ENCODE peak calls at places on chromosomes 1 and 21, in four cellular contexts. E is neural crest cell, F is lower lobe of right lung, W is RWPE1. Y is an unnamed sample.

GRCh38 chr1:69739181-69739580 is 171.5 kb downstream of the LRRC7 start:
- DNase-seq in W (no peak), F (no peak), E (no peak), Y (no peak)

GRCh38 chr1:173903827-173904226 is 13.3 kb downstream of the SERPINC1 start:
- DNase-seq in E (no peak), F (no peak), W (no peak), Y (no peak)

GRCh38 chr21:43303240-43304178 is 123.4 kb downstream of the SIK1 start:
- DNase-seq in W (no peak), F (no peak), E (no peak), Y (peak; percentile 66)

GRCh38 chr1:85366391-85366790 is 90.0 kb upstream of the BCL10 start:
- DNase-seq in E (no peak), W (peak; percentile 62), F (no peak), Y (no peak)

GRCh38 chr1:20483833-20484525 is 2.0 kb downstream of the CAMK2N1 start:
- DNase-seq in E (peak; percentile 42), W (no peak), F (no peak), Y (no peak)

GRCh38 chr1:66564250-66564649 is 30.3 kb downstream of the SGIP1 start:
- DNase-seq in W (peak; percentile 83), E (no peak), F (no peak), Y (no peak)

GRCh38 chr1:160907976-160908375 is 23.0 kb upstream of the ITLN1 start:
- DNase-seq in E (no peak), W (no peak), F (no peak), Y (no peak)

GRCh38 chr1:96987186-96987703 is 265.7 kb downstream of the PTBP2 start:
- DNase-seq in W (no peak), F (no peak), E (no peak), Y (no peak)

GRCh38 chr1:205199090-205199930 is 12.2 kb downstream of the DSTYK start:
- DNase-seq in W (no peak), F (no peak), E (no peak), Y (no peak)

GRCh38 chr1:89633103-89633744 is at the start of gene LRRC8C:
- DNase-seq in E (peak; percentile 44), W (peak; percentile 54), F (peak; percentile 77), Y (peak; percentile 94)
- TF ChIP-seq CTCF in E (peak; percentile 6), W (peak; percentile 14), F (no peak), Y (no peak)

GRCh38 chr1:154864189-154864985 is 5.7 kb downstream of the KCNN3 start:
- DNase-seq in W (no peak), E (no peak), F (no peak), Y (no peak)

GRCh38 chr1:154861607-154862094 is 8.4 kb downstream of the KCNN3 start:
- DNase-seq in F (no peak), W (no peak), E (no peak), Y (no peak)

GRCh38 chr1:154862927-154863701 is 7.0 kb downstream of the KCNN3 start:
- DNase-seq in F (no peak), E (no peak), W (no peak), Y (no peak)

GRCh38 chr1:154865442-154866256 is 4.4 kb downstream of the KCNN3 start:
- DNase-seq in E (no peak), W (no peak), F (no peak), Y (no peak)

GRCh38 chr1:154863702-154864174 is 6.3 kb downstream of the KCNN3 start:
- DNase-seq in W (peak; percentile 47), E (peak; percentile 52), F (no peak), Y (no peak)
- TF ChIP-seq CTCF in W (peak; percentile 32), E (peak; percentile 76), F (peak; percentile 57), Y (peak; percentile 74)

DNA sequence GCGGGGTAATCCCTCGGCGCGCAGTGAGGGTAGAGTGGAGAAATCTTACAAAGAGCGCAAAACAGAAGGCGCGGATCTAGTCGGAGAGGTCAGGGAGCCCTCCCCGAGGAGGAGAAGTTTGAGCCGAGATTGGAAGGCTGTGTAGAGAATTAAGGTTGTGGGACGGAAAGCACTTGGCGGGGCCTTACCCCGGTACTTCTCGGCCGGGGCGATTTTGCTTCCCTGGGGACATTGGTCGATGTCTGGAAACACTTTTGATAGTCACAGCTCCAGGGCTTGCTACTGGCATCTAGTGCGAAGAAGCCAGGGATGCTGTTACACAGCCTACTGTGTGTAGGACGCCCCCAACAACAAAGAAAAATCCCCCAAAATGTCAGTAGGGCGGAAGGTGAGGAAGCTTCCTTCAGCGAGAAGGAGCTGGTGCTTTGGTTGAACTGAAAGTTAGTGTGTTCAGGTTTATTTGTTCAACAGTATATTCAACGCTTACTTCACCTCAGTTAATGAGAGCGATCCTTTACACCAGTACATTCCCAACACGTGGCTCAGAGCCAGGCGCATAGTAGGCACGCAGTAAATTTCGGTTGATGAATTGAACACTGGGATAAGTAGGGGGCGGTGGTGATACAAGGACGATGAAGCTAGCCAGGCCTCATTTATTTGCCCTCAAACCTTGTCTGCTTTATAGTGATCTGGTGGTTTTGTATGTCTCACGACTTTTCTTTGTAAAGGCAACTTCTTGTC is 814 bp downstream of the CEP85 start:
- DNase-seq in W (peak; percentile 45), E (no peak), F (no peak), Y (no peak)
- TF ChIP-seq CTCF in W (no peak), E (no peak), F (no peak), Y (no peak)

GRCh38 chr1:163820190-163820589 is 498.4 kb downstream of the NUF2 start:
- DNase-seq in E (no peak), W (no peak), F (no peak), Y (no peak)

GRCh38 chr1:163822933-163823511 is 501.3 kb downstream of the NUF2 start:
- DNase-seq in F (no peak), E (no peak), W (no peak), Y (no peak)

GRCh38 chr1:163821679-163822078 is 499.9 kb downstream of the NUF2 start:
- DNase-seq in E (no peak), F (no peak), W (no peak), Y (no peak)

GRCh38 chr1:163824006-163824405 is 502.3 kb downstream of the NUF2 start:
- DNase-seq in E (no peak), F (no peak), W (peak; percentile 8), Y (no peak)

DNA sequence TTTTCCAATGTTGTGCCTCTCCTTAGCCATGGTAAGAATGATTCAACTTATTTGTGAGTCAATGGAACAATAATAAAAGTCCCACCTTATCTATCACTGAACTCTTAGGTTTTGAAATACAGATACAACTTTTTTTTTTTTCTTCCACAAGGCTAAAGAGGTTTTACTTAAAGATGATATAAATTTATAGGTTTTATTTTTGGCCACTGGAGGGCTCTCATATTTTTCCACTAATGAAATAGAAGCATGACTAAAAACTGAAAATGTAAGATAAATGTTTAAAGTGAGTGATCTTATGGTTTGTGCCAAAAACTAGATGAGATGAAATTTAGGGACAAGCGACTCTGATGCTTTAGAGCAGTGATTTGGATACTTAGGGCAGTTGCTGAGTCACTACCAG is 499.0 kb downstream of the NUF2 start:
- DNase-seq in E (no peak), F (no peak), W (no peak), Y (no peak)
- TF ChIP-seq CTCF in E (peak; percentile 51), F (peak; percentile 7), W (peak; percentile 18), Y (no peak)

GRCh38 chr1:18940303-18941020 is 16.0 kb downstream of the IFFO2 start:
- DNase-seq in E (no peak), F (no peak), W (no peak), Y (no peak)
- TF ChIP-seq CTCF in E (no peak), F (no peak), W (no peak), Y (no peak)

GRCh38 chr1:243345205-243345604 is 89.4 kb downstream of the SDCCAG8 start:
- DNase-seq in E (no peak), F (no peak), W (no peak), Y (no peak)
- TF ChIP-seq CTCF in E (peak; percentile 27), F (no peak), W (no peak), Y (no peak)

DNA sequence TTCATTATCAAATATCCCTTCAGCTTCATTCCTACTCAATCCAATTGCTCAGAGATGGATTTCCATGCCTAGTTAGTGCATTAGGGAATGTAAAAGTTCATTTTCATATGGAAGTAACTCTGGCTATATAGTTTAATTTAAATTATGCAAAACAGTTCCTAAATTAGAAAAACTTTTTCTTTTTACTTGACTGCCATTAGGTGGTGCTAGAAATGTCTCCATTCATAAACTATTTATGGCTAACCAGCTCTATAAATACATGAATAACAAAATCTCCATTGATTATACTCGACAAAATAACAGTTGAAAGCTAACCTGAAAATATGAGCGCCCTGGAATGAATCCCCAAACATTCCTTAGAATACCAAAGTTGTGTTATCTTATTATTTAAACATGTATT is 311.4 kb downstream of the USH2A start:
- DNase-seq in W (no peak), F (no peak), E (no peak), Y (no peak)
- TF ChIP-seq CTCF in W (no peak), F (no peak), E (no peak), Y (no peak)

DNA sequence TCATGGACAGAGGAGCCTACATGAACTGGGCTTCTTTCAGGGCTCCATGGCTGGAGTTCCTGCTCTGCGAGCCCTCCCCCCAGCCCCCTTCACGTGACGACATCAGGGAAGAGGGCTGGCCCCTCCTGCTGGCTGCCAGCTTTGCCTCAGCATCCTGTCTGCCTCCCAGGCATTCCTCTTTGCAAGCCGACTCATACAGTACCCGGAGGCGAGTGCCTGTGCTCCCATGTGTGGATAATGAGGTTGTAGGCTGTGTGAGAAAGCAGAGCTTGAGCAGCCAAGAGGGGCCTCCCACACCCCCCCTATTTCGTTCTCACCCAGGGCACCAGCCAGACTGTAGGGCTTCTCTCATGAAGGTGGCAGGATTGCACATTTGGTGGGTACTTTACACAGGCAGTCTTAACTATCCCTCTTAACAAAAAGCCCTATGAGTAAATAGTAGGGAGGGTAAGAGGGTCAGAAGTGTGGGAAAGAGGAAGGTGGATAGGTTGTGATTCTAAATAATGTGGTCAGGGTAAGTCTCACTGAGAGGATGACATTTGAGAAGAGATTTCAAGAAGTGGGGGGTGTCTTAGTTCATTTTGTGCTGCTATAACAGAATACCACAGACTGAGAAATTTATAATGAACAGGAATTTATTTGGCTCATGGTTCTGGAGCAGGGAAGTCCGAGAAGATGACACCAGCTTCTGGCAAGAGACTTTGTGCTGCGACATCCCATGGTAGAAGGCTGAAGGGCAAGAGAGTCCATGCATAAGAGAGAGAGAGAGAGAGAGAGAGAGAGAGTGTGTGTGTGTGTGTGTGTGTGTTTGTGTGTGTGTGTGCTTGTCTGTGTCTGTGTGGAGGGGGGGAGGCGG is 113.5 kb downstream of the OMA1 start:
- DNase-seq in F (no peak), W (no peak), E (peak; percentile 50), Y (no peak)
- TF ChIP-seq CTCF in F (no peak), W (no peak), E (no peak), Y (no peak)

GRCh38 chr1:154943649-154944421 is 7.3 kb upstream of the PMVK start:
- DNase-seq in F (no peak), W (peak; percentile 53), E (peak; percentile 55), Y (no peak)
- TF ChIP-seq CTCF in F (peak; percentile 61), W (peak; percentile 88), E (peak; percentile 83), Y (peak; percentile 84)

GRCh38 chr1:247118946-247119446 is 14.8 kb upstream of the ZNF669 start:
- DNase-seq in F (no peak), W (no peak), E (no peak), Y (peak; percentile 70)
- TF ChIP-seq CTCF in F (no peak), W (no peak), E (peak; percentile 33), Y (no peak)

Y was measured in spleen.